ENCODE peak calls at places on chromosome 13, in six cellular contexts. One of them, this sample, is unnamed.

GRCh38 chr13:80342541-80343371 is 1.8 kb upstream of the SPRY2 start:
- DNase-seq in SK-N-SH: peak; percentile 84
- DNase-seq in CD8-positive, alpha-beta memory T cell: peak; percentile 45
- DNase-seq in cardiac muscle cell: peak; percentile 87
- DNase-seq in pancreas: peak; percentile 78
- DNase-seq in fibroblast of lung: peak; percentile 77
- DNase-seq in this sample: peak; percentile 80

GRCh38 chr13:106533101-106533939 is 2.1 kb downstream of the EFNB2 start:
- DNase-seq in SK-N-SH: peak; percentile 84
- DNase-seq in fibroblast of lung: peak; percentile 88
- DNase-seq in pancreas: peak; percentile 71
- DNase-seq in CD8-positive, alpha-beta memory T cell: no peak
- DNase-seq in cardiac muscle cell: peak; percentile 92
- DNase-seq in this sample: peak; percentile 86

GRCh38 chr13:74979703-74980102 is 502.3 kb downstream of the TBC1D4 start:
- DNase-seq in pancreas: no peak
- DNase-seq in SK-N-SH: peak; percentile 11
- DNase-seq in CD8-positive, alpha-beta memory T cell: no peak
- DNase-seq in cardiac muscle cell: no peak
- DNase-seq in fibroblast of lung: no peak
- DNase-seq in this sample: no peak

GRCh38 chr13:88919970-88920628 is 1248.9 kb downstream of the SLITRK5 start:
- DNase-seq in cardiac muscle cell: no peak
- DNase-seq in SK-N-SH: no peak
- DNase-seq in pancreas: no peak
- DNase-seq in CD8-positive, alpha-beta memory T cell: no peak
- DNase-seq in fibroblast of lung: peak; percentile 21
- DNase-seq in this sample: no peak

GRCh38 chr13:111792956-111793355 is 274.0 kb upstream of the SOX1 start:
- DNase-seq in CD8-positive, alpha-beta memory T cell: no peak
- DNase-seq in fibroblast of lung: no peak
- DNase-seq in cardiac muscle cell: no peak
- DNase-seq in SK-N-SH: no peak
- DNase-seq in pancreas: no peak
- DNase-seq in this sample: no peak

GRCh38 chr13:110244096-110244830 is 62.7 kb downstream of the COL4A1 start:
- DNase-seq in cardiac muscle cell: no peak
- DNase-seq in fibroblast of lung: peak; percentile 55
- DNase-seq in CD8-positive, alpha-beta memory T cell: no peak
- DNase-seq in SK-N-SH: no peak
- DNase-seq in pancreas: no peak
- DNase-seq in this sample: no peak

GRCh38 chr13:109900320-109900719 is 113.9 kb upstream of the IRS2 start:
- DNase-seq in pancreas: no peak
- DNase-seq in CD8-positive, alpha-beta memory T cell: no peak
- DNase-seq in cardiac muscle cell: no peak
- DNase-seq in SK-N-SH: no peak
- DNase-seq in fibroblast of lung: no peak
- DNase-seq in this sample: no peak

GRCh38 chr13:50340566-50341287 is 325.5 kb downstream of the KCNRG start:
- DNase-seq in CD8-positive, alpha-beta memory T cell: no peak
- DNase-seq in SK-N-SH: no peak
- DNase-seq in pancreas: no peak
- DNase-seq in fibroblast of lung: peak; percentile 52
- DNase-seq in cardiac muscle cell: peak; percentile 34
- DNase-seq in this sample: no peak

GRCh38 chr13:99133230-99133629 is 67.4 kb upstream of the UBAC2 start:
- DNase-seq in cardiac muscle cell: peak; percentile 59
- DNase-seq in SK-N-SH: no peak
- DNase-seq in pancreas: no peak
- DNase-seq in CD8-positive, alpha-beta memory T cell: no peak
- DNase-seq in fibroblast of lung: no peak
- DNase-seq in this sample: no peak

GRCh38 chr13:36531746-36532486 is 99.6 kb downstream of the CCNA1 start:
- DNase-seq in fibroblast of lung: no peak
- DNase-seq in cardiac muscle cell: no peak
- DNase-seq in pancreas: no peak
- DNase-seq in SK-N-SH: no peak
- DNase-seq in CD8-positive, alpha-beta memory T cell: no peak
- DNase-seq in this sample: peak; percentile 28

GRCh38 chr13:67619346-67619745 is 389.2 kb upstream of the PCDH9 start:
- DNase-seq in fibroblast of lung: peak; percentile 58
- DNase-seq in SK-N-SH: no peak
- DNase-seq in CD8-positive, alpha-beta memory T cell: no peak
- DNase-seq in pancreas: no peak
- DNase-seq in cardiac muscle cell: no peak
- DNase-seq in this sample: no peak

GRCh38 chr13:81283561-81283960 is 942.6 kb upstream of the SPRY2 start:
- DNase-seq in pancreas: no peak
- DNase-seq in cardiac muscle cell: no peak
- DNase-seq in CD8-positive, alpha-beta memory T cell: no peak
- DNase-seq in fibroblast of lung: no peak
- DNase-seq in SK-N-SH: no peak
- DNase-seq in this sample: no peak

GRCh38 chr13:29386246-29386645 is 209.2 kb downstream of the SLC7A1 start:
- DNase-seq in pancreas: no peak
- DNase-seq in SK-N-SH: no peak
- DNase-seq in fibroblast of lung: no peak
- DNase-seq in CD8-positive, alpha-beta memory T cell: no peak
- DNase-seq in cardiac muscle cell: no peak
- DNase-seq in this sample: no peak

GRCh38 chr13:29383476-29383875 is 212.0 kb downstream of the SLC7A1 start:
- DNase-seq in cardiac muscle cell: no peak
- DNase-seq in SK-N-SH: no peak
- DNase-seq in CD8-positive, alpha-beta memory T cell: no peak
- DNase-seq in pancreas: no peak
- DNase-seq in fibroblast of lung: no peak
- DNase-seq in this sample: no peak

GRCh38 chr13:29384466-29384865 is 211.0 kb downstream of the SLC7A1 start:
- DNase-seq in cardiac muscle cell: peak; percentile 87
- DNase-seq in CD8-positive, alpha-beta memory T cell: no peak
- DNase-seq in fibroblast of lung: no peak
- DNase-seq in pancreas: no peak
- DNase-seq in SK-N-SH: peak; percentile 64
- DNase-seq in this sample: no peak

GRCh38 chr13:29379281-29379680 is 216.2 kb downstream of the SLC7A1 start:
- DNase-seq in cardiac muscle cell: no peak
- DNase-seq in fibroblast of lung: no peak
- DNase-seq in SK-N-SH: no peak
- DNase-seq in CD8-positive, alpha-beta memory T cell: no peak
- DNase-seq in pancreas: no peak
- DNase-seq in this sample: no peak

GRCh38 chr13:29382021-29382420 is 213.5 kb downstream of the SLC7A1 start:
- DNase-seq in CD8-positive, alpha-beta memory T cell: no peak
- DNase-seq in SK-N-SH: no peak
- DNase-seq in cardiac muscle cell: no peak
- DNase-seq in pancreas: no peak
- DNase-seq in fibroblast of lung: no peak
- DNase-seq in this sample: no peak
- H3K27ac ChIP-seq in CD8-positive, alpha-beta memory T cell: no peak overlapping the region
- H3K27ac ChIP-seq in SK-N-SH: no peak overlapping the region
- H3K27ac ChIP-seq in cardiac muscle cell: no peak overlapping the region
- H3K27ac ChIP-seq in pancreas: no peak overlapping the region
- H3K27ac ChIP-seq in fibroblast of lung: no peak overlapping the region
- H3K27ac ChIP-seq in this sample: no peak overlapping the region

GRCh38 chr13:114020750-114021463 is 47.0 kb upstream of the C13orf46 start:
- DNase-seq in cardiac muscle cell: no peak
- DNase-seq in SK-N-SH: no peak
- DNase-seq in pancreas: no peak
- DNase-seq in fibroblast of lung: no peak
- DNase-seq in CD8-positive, alpha-beta memory T cell: no peak
- DNase-seq in this sample: no peak

GRCh38 chr13:114022876-114023275 is 49.0 kb upstream of the C13orf46 start:
- DNase-seq in fibroblast of lung: no peak
- DNase-seq in SK-N-SH: no peak
- DNase-seq in CD8-positive, alpha-beta memory T cell: no peak
- DNase-seq in cardiac muscle cell: no peak
- DNase-seq in pancreas: no peak
- DNase-seq in this sample: no peak

GRCh38 chr13:114022309-114022669 is 48.4 kb upstream of the C13orf46 start:
- DNase-seq in CD8-positive, alpha-beta memory T cell: no peak
- DNase-seq in fibroblast of lung: no peak
- DNase-seq in cardiac muscle cell: no peak
- DNase-seq in pancreas: no peak
- DNase-seq in SK-N-SH: no peak
- DNase-seq in this sample: no peak

GRCh38 chr13:114023716-114024602 is 50.1 kb upstream of the C13orf46 start:
- DNase-seq in fibroblast of lung: no peak
- DNase-seq in CD8-positive, alpha-beta memory T cell: no peak
- DNase-seq in cardiac muscle cell: no peak
- DNase-seq in pancreas: no peak
- DNase-seq in SK-N-SH: no peak
- DNase-seq in this sample: no peak

DNA sequence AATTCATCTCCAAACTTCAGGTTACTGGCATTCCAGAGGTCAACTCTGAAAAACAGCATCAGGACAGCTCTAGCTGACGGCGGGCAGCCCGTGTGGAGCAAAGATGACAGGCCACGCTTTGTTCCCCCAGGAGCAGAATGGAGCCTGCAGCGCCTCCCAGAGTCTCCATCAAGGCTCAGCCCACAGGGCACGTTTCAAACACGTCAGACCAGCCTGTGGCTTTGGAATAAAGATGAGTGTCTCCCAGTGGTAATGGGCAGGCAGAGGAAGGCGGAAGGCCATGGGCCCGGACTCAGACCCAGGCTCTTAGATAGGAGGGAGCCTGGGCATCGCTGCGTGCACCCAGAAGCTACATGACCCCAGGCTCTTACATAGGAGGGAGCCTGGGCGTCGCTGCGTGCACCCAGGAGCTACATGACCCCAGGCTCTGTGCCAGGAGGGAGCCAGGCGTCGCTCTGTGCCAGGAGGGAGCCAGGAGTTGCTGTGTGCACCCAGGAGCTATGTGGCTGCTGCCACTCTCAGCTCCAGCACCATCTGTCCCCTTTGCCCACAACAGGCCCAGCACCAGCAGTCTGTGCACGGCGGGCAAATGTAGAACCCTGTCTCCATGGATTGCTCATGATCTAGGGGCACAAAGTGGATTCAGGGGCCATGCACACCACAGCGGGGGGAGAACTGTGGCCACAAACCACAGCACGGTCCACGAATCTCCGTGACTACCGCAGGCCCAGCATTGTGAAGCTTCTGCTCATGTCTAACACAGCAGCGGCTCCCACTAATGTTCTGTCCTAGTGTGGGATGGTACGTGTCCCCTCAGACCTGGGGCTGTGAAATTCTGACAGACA is 47.8 kb upstream of the C13orf46 start:
- DNase-seq in CD8-positive, alpha-beta memory T cell: no peak
- DNase-seq in fibroblast of lung: no peak
- DNase-seq in cardiac muscle cell: no peak
- DNase-seq in SK-N-SH: no peak
- DNase-seq in pancreas: no peak
- DNase-seq in this sample: no peak
- H3K4me1 ChIP-seq in CD8-positive, alpha-beta memory T cell: no peaks in the 10 kb centered on the region
- H3K4me1 ChIP-seq in fibroblast of lung: peaks cover 15% of the 10 kb centered on the region
- H3K4me1 ChIP-seq in cardiac muscle cell: no peaks in the 10 kb centered on the region
- H3K4me1 ChIP-seq in SK-N-SH: peaks cover 21% of the 10 kb centered on the region
- H3K4me1 ChIP-seq in pancreas: no peaks in the 10 kb centered on the region
- H3K4me1 ChIP-seq in this sample: no peaks in the 10 kb centered on the region

DNA sequence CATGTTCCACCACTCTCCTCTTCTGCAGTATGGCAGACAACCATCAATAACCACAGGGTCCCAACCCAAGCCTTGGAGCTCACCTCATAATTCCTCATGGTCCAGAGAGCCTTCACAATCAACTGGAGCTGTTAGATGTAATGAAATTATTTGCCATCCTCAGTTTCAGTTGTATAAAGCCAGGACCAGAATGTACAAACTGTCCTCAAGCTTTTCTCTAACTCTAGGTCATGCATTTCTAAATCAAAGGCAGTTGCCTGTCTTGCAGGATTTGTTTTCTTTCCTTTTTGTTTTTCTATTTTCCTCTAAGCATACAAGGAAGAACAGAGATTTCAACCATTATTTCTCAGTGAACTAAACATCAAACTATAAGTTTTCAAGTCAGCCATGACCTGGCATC is 182.5 kb upstream of the SERP2 start:
- DNase-seq in pancreas: no peak
- DNase-seq in cardiac muscle cell: no peak
- DNase-seq in fibroblast of lung: no peak
- DNase-seq in SK-N-SH: no peak
- DNase-seq in CD8-positive, alpha-beta memory T cell: no peak
- DNase-seq in this sample: no peak
- H3K27ac ChIP-seq in pancreas: no peak overlapping the region
- H3K27ac ChIP-seq in cardiac muscle cell: no peak overlapping the region
- H3K27ac ChIP-seq in fibroblast of lung: no peak overlapping the region
- H3K27ac ChIP-seq in SK-N-SH: no peak overlapping the region
- H3K27ac ChIP-seq in CD8-positive, alpha-beta memory T cell: no peak overlapping the region
- H3K27ac ChIP-seq in this sample: no peak overlapping the region

GRCh38 chr13:41496420-41497234 is 39.3 kb downstream of the RGCC start:
- DNase-seq in SK-N-SH: no peak
- DNase-seq in fibroblast of lung: peak; percentile 63
- DNase-seq in cardiac muscle cell: no peak
- DNase-seq in CD8-positive, alpha-beta memory T cell: no peak
- DNase-seq in pancreas: no peak
- DNase-seq in this sample: no peak
- H3K4me1 ChIP-seq in SK-N-SH: no peaks in the 10 kb centered on the region
- H3K4me1 ChIP-seq in fibroblast of lung: peaks cover 5% of the 10 kb centered on the region
- H3K4me1 ChIP-seq in cardiac muscle cell: peaks cover 8% of the 10 kb centered on the region
- H3K4me1 ChIP-seq in CD8-positive, alpha-beta memory T cell: peaks cover 75% of the 10 kb centered on the region
- H3K4me1 ChIP-seq in pancreas: no peaks in the 10 kb centered on the region
- H3K4me1 ChIP-seq in this sample: peaks cover 12% of the 10 kb centered on the region

DNA sequence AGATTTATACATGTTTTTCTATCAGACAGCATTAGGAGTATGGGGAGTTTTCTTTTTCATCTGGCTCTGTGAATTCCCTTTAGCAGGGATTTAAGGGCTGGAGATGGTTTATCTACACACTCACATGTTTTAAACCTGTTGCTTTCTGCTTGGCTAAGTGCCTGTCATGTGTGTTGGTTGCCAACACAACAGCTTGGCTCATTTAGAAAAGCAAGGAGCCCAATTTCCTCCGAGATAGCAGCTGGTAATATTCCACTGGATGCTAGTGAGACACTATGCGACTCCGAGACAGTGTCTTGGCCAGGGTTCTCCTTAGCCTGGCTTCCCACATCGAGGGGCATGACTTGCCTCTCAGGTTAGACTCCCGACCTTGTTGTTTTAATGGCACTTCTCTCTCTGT is 83.3 kb downstream of the KLF5 start:
- DNase-seq in CD8-positive, alpha-beta memory T cell: no peak
- DNase-seq in pancreas: no peak
- DNase-seq in cardiac muscle cell: peak; percentile 10
- DNase-seq in SK-N-SH: no peak
- DNase-seq in fibroblast of lung: peak; percentile 4
- DNase-seq in this sample: peak; percentile 60
- H3K27ac ChIP-seq in CD8-positive, alpha-beta memory T cell: no peak overlapping the region
- H3K27ac ChIP-seq in pancreas: no peak overlapping the region
- H3K27ac ChIP-seq in cardiac muscle cell: peak overlapping the region; percentile 48
- H3K27ac ChIP-seq in SK-N-SH: no peak overlapping the region
- H3K27ac ChIP-seq in fibroblast of lung: no peak overlapping the region
- H3K27ac ChIP-seq in this sample: peak overlapping the region; percentile 63

GRCh38 chr13:62697702-62698101 is 1282.1 kb upstream of the PCDH20 start:
- DNase-seq in pancreas: no peak
- DNase-seq in fibroblast of lung: no peak
- DNase-seq in CD8-positive, alpha-beta memory T cell: no peak
- DNase-seq in cardiac muscle cell: no peak
- DNase-seq in SK-N-SH: no peak
- DNase-seq in this sample: no peak

DNA sequence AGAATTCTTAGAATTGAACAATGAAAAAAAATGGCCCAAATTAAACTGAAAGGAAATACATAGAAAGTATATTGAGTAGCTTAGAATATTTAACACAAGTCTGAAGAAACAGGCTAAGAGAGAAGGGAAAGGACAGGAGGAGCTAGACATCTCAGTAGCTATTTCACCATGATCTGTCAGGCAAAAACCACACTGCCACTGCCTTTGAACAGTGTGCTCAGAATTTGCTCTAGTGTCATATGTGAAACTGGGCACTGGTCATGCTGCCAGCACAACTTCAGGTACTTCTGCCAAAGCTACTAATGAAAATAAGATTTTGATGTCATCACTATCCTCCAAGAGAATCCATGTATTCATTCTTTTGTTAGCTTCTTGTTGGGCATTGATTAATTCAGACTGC is 1280.8 kb upstream of the PCDH20 start:
- DNase-seq in fibroblast of lung: no peak
- DNase-seq in CD8-positive, alpha-beta memory T cell: no peak
- DNase-seq in SK-N-SH: no peak
- DNase-seq in pancreas: no peak
- DNase-seq in cardiac muscle cell: no peak
- DNase-seq in this sample: no peak
- H3K4me1 ChIP-seq in fibroblast of lung: no peaks in the 10 kb centered on the region
- H3K4me1 ChIP-seq in CD8-positive, alpha-beta memory T cell: no peaks in the 10 kb centered on the region
- H3K4me1 ChIP-seq in SK-N-SH: no peaks in the 10 kb centered on the region
- H3K4me1 ChIP-seq in pancreas: no peaks in the 10 kb centered on the region
- H3K4me1 ChIP-seq in cardiac muscle cell: no peaks in the 10 kb centered on the region
- H3K4me1 ChIP-seq in this sample: no peaks in the 10 kb centered on the region